ENCODE peak calls at places on chromosomes 4 and X, in seven cellular contexts. One of them, this sample, is unnamed.

GRCh38 chr4:29927895-29928294 is 792.3 kb upstream of the PCDH7 start:
- DNase-seq in HCT116: peak; percentile 4
- DNase-seq in SK-N-SH: no peak
- DNase-seq in H1: no peak
- DNase-seq in HepG2: no peak
- DNase-seq in K562: no peak
- DNase-seq in GM12878: no peak
- DNase-seq in this sample: peak; percentile 5

GRCh38 chr4:142700521-142700920 is 145.6 kb downstream of the INPP4B start:
- DNase-seq in GM12878: no peak
- DNase-seq in SK-N-SH: no peak
- DNase-seq in K562: no peak
- DNase-seq in H1: no peak
- DNase-seq in HCT116: no peak
- DNase-seq in HepG2: no peak
- DNase-seq in this sample: no peak

GRCh38 chr4:2413821-2414610 is 4.4 kb downstream of the ZFYVE28 start:
- DNase-seq in SK-N-SH: no peak
- DNase-seq in GM12878: no peak
- DNase-seq in H1: no peak
- DNase-seq in HepG2: no peak
- DNase-seq in K562: peak; percentile 61
- DNase-seq in HCT116: no peak
- DNase-seq in this sample: no peak

GRCh38 chr4:97457253-97457652 is 686.0 kb downstream of the STPG2 start:
- DNase-seq in K562: no peak
- DNase-seq in HepG2: no peak
- DNase-seq in H1: no peak
- DNase-seq in SK-N-SH: no peak
- DNase-seq in HCT116: no peak
- DNase-seq in GM12878: no peak
- DNase-seq in this sample: peak; percentile 3

GRCh38 chrX:37454537-37455285 is 105.5 kb downstream of the PRRG1 start:
- DNase-seq in HepG2: no peak
- DNase-seq in GM12878: no peak
- DNase-seq in SK-N-SH: no peak
- DNase-seq in HCT116: peak; percentile 73
- DNase-seq in H1: no peak
- DNase-seq in K562: no peak
- DNase-seq in this sample: no peak

GRCh38 chr4:25095756-25096552 is 64.3 kb downstream of the SEPSECS start:
- DNase-seq in HCT116: no peak
- DNase-seq in K562: no peak
- DNase-seq in GM12878: no peak
- DNase-seq in H1: no peak
- DNase-seq in HepG2: no peak
- DNase-seq in SK-N-SH: peak; percentile 48
- DNase-seq in this sample: no peak

GRCh38 chr4:110533940-110534339 is 58.0 kb downstream of the ENPEP start:
- DNase-seq in HCT116: peak; percentile 72
- DNase-seq in SK-N-SH: no peak
- DNase-seq in HepG2: peak; percentile 74
- DNase-seq in GM12878: no peak
- DNase-seq in K562: no peak
- DNase-seq in H1: no peak
- DNase-seq in this sample: no peak

GRCh38 chr4:22099896-22100295 is 151.3 kb upstream of the KCNIP4 start:
- DNase-seq in HCT116: no peak
- DNase-seq in K562: no peak
- DNase-seq in SK-N-SH: no peak
- DNase-seq in HepG2: no peak
- DNase-seq in GM12878: no peak
- DNase-seq in H1: no peak
- DNase-seq in this sample: no peak

GRCh38 chr4:80259012-80259411 is 7.5 kb upstream of the FGF5 start:
- DNase-seq in HCT116: no peak
- DNase-seq in H1: no peak
- DNase-seq in K562: no peak
- DNase-seq in HepG2: no peak
- DNase-seq in SK-N-SH: no peak
- DNase-seq in GM12878: no peak
- DNase-seq in this sample: no peak

GRCh38 chr4:25861422-25861926 is 1.3 kb downstream of the SEL1L3 start:
- DNase-seq in HCT116: no peak
- DNase-seq in K562: peak; percentile 40
- DNase-seq in SK-N-SH: no peak
- DNase-seq in H1: no peak
- DNase-seq in HepG2: no peak
- DNase-seq in GM12878: no peak
- DNase-seq in this sample: no peak

GRCh38 chr4:169184686-169185085 is 86.1 kb downstream of the SH3RF1 start:
- DNase-seq in GM12878: no peak
- DNase-seq in SK-N-SH: no peak
- DNase-seq in H1: no peak
- DNase-seq in K562: no peak
- DNase-seq in HepG2: no peak
- DNase-seq in HCT116: no peak
- DNase-seq in this sample: no peak

GRCh38 chr4:51942108-51942832 is 77.9 kb downstream of the LRRC66 start:
- DNase-seq in K562: no peak
- DNase-seq in HCT116: no peak
- DNase-seq in H1: no peak
- DNase-seq in HepG2: no peak
- DNase-seq in GM12878: no peak
- DNase-seq in SK-N-SH: no peak
- DNase-seq in this sample: no peak

GRCh38 chr4:102725229-102725628 is 35.5 kb downstream of the MANBA start:
- DNase-seq in HCT116: no peak
- DNase-seq in HepG2: no peak
- DNase-seq in SK-N-SH: no peak
- DNase-seq in H1: no peak
- DNase-seq in GM12878: no peak
- DNase-seq in K562: no peak
- DNase-seq in this sample: no peak

GRCh38 chrX:103918584-103919335 is 43.7 kb upstream of the TMSB15B start:
- DNase-seq in H1: no peak
- DNase-seq in HCT116: no peak
- DNase-seq in HepG2: no peak
- DNase-seq in K562: peak; percentile 6
- DNase-seq in GM12878: no peak
- DNase-seq in SK-N-SH: peak; percentile 71
- DNase-seq in this sample: peak; percentile 67

GRCh38 chrX:106481341-106481740 is 130.4 kb upstream of the RADX start:
- DNase-seq in H1: no peak
- DNase-seq in SK-N-SH: peak; percentile 33
- DNase-seq in K562: peak; percentile 43
- DNase-seq in HepG2: peak; percentile 50
- DNase-seq in HCT116: peak; percentile 46
- DNase-seq in GM12878: peak; percentile 15
- DNase-seq in this sample: peak; percentile 4

GRCh38 chrX:19628006-19628575 is 112.8 kb upstream of the MAP3K15 start:
- DNase-seq in SK-N-SH: no peak
- DNase-seq in K562: no peak
- DNase-seq in HCT116: no peak
- DNase-seq in H1: no peak
- DNase-seq in HepG2: no peak
- DNase-seq in GM12878: no peak
- DNase-seq in this sample: no peak

GRCh38 chr4:151199496-151200190 is 77.3 kb upstream of the PRSS48 start:
- DNase-seq in K562: no peak
- DNase-seq in HCT116: no peak
- DNase-seq in HepG2: peak; percentile 47
- DNase-seq in GM12878: no peak
- DNase-seq in SK-N-SH: no peak
- DNase-seq in H1: no peak
- DNase-seq in this sample: no peak

GRCh38 chrX:19602866-19603620 is 87.7 kb upstream of the MAP3K15 start:
- DNase-seq in HCT116: peak; percentile 39
- DNase-seq in GM12878: no peak
- DNase-seq in SK-N-SH: no peak
- DNase-seq in HepG2: no peak
- DNase-seq in H1: no peak
- DNase-seq in K562: peak; percentile 37
- DNase-seq in this sample: no peak

GRCh38 chrX:45771114-45771513 is 570.4 kb upstream of the DIPK2B start:
- DNase-seq in H1: no peak
- DNase-seq in HepG2: peak; percentile 51
- DNase-seq in HCT116: peak; percentile 77
- DNase-seq in GM12878: no peak
- DNase-seq in K562: peak; percentile 15
- DNase-seq in SK-N-SH: no peak
- DNase-seq in this sample: no peak

GRCh38 chr4:52997132-52997416 is 135.0 kb downstream of the RASL11B start:
- DNase-seq in H1: no peak
- DNase-seq in HepG2: no peak
- DNase-seq in SK-N-SH: no peak
- DNase-seq in GM12878: no peak
- DNase-seq in HCT116: no peak
- DNase-seq in K562: no peak
- DNase-seq in this sample: no peak

GRCh38 chr4:187480146-187481145 is 515.1 kb upstream of the ZFP42 start:
- DNase-seq in HCT116: no peak
- DNase-seq in K562: no peak
- DNase-seq in H1: no peak
- DNase-seq in SK-N-SH: no peak
- DNase-seq in HepG2: no peak
- DNase-seq in GM12878: no peak
- DNase-seq in this sample: no peak

GRCh38 chr4:96009720-96010119 is 169.8 kb downstream of the PDHA2 start:
- DNase-seq in K562: no peak
- DNase-seq in H1: no peak
- DNase-seq in GM12878: no peak
- DNase-seq in SK-N-SH: no peak
- DNase-seq in HCT116: no peak
- DNase-seq in HepG2: no peak
- DNase-seq in this sample: no peak

GRCh38 chrX:34629572-34629971 is 27.5 kb downstream of the TMEM47 start:
- DNase-seq in K562: no peak
- DNase-seq in SK-N-SH: no peak
- DNase-seq in GM12878: no peak
- DNase-seq in H1: no peak
- DNase-seq in HCT116: no peak
- DNase-seq in HepG2: no peak
- DNase-seq in this sample: no peak

GRCh38 chrX:12988797-12989196 is 13.9 kb downstream of the TMSB4X start:
- DNase-seq in H1: no peak
- DNase-seq in HCT116: peak; percentile 60
- DNase-seq in GM12878: no peak
- DNase-seq in SK-N-SH: no peak
- DNase-seq in K562: peak; percentile 62
- DNase-seq in HepG2: peak; percentile 73
- DNase-seq in this sample: no peak
- TF ChIP-seq JUND in H1: no peak
- TF ChIP-seq JUND in HCT116: peak; percentile 72
- TF ChIP-seq JUND in GM12878: no peak
- TF ChIP-seq JUND in SK-N-SH: peak; percentile 82
- TF ChIP-seq JUND in K562: peak; percentile 94
- TF ChIP-seq JUND in HepG2: peak; percentile 80
- TF ChIP-seq JUND in this sample: peak; percentile 99

DNA sequence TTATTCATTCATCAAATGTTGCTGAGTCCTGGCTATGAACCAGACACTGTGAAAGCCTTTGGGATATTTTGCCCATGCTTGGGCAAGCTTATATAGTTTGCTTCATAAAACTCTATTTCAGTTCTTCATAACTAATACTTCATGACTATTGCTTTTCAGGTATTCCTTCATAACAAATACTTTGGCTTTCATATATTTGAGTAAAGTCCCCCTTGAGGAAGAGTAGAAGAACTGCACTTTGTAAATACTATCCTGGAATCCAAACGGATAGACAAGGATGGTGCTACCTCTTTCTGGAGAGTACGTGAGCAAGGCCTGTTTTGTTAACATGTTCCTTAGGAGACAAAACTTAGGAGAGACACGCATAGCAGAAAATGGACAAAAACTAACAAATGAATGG is 1.7 kb upstream of the AFP start:
- DNase-seq in GM12878: no peak
- DNase-seq in HCT116: peak; percentile 4
- DNase-seq in HepG2: peak; percentile 45
- DNase-seq in H1: no peak
- DNase-seq in K562: no peak
- DNase-seq in SK-N-SH: peak; percentile 12
- DNase-seq in this sample: no peak
- TF ChIP-seq JUND in GM12878: no peak
- TF ChIP-seq JUND in HCT116: no peak
- TF ChIP-seq JUND in HepG2: no peak
- TF ChIP-seq JUND in H1: no peak
- TF ChIP-seq JUND in K562: no peak
- TF ChIP-seq JUND in SK-N-SH: no peak
- TF ChIP-seq JUND in this sample: no peak

GRCh38 chr4:85209161-85209560 is 242.7 kb upstream of the WDFY3 start:
- DNase-seq in K562: no peak
- DNase-seq in H1: no peak
- DNase-seq in HCT116: peak; percentile 26
- DNase-seq in SK-N-SH: no peak
- DNase-seq in GM12878: no peak
- DNase-seq in HepG2: no peak
- DNase-seq in this sample: no peak

DNA sequence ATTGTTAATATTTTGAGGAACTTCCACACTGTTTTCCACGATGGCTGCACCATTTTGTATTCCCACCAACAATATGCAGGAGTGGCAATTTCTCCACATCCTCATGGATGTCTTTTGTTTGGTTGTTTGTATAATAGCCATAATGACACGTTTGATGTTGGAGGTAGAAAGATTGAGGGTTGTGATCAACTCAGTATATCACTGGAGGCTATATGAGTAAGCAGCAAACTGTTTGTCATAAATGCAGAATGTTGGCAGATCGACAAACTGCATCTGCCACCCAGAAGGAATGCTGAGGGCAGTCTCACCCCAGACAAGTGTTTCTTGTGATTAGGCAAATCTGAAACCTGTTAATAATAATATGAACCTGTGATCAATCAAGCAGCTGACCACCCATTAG is 243.9 kb upstream of the WDFY3 start:
- DNase-seq in H1: no peak
- DNase-seq in HepG2: no peak
- DNase-seq in K562: no peak
- DNase-seq in HCT116: peak; percentile 57
- DNase-seq in SK-N-SH: no peak
- DNase-seq in GM12878: no peak
- DNase-seq in this sample: no peak
- TF ChIP-seq JUND in H1: no peak
- TF ChIP-seq JUND in HepG2: no peak
- TF ChIP-seq JUND in K562: no peak
- TF ChIP-seq JUND in HCT116: peak; percentile 77
- TF ChIP-seq JUND in SK-N-SH: no peak
- TF ChIP-seq JUND in GM12878: no peak
- TF ChIP-seq JUND in this sample: no peak

DNA sequence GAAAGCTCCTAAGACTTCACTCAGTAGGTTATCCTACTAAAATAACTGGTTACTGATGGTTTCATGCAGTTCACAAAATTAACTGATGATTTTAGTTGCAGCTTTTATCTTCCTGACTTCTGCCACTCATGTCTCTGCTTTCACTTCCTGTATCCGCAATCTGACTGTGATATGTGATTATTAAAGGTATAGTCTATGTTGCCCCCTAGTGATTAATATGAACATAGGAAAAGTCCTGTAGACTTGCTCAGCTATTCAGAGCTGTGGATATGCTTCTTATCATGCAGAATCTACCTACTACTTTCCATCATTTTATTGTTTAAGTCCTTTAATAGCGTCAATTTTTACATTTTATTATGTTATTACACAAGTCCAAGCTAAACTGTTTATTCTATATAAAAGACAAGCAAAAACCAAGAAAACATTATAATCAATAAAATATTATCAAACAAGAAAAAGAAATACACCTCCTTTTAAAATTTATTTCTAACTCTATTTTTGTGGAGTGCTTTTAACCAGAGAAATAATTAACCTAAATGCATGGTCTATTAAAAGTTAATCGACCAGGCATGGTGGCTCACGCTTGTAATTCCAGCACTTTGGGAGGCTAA is 40.6 kb upstream of the TLR2 start:
- DNase-seq in K562: peak; percentile 44
- DNase-seq in H1: no peak
- DNase-seq in HCT116: peak; percentile 46
- DNase-seq in GM12878: peak; percentile 50
- DNase-seq in HepG2: peak; percentile 66
- DNase-seq in SK-N-SH: peak; percentile 69
- DNase-seq in this sample: peak; percentile 19
- TF ChIP-seq JUND in K562: no peak
- TF ChIP-seq JUND in H1: no peak
- TF ChIP-seq JUND in HCT116: no peak
- TF ChIP-seq JUND in GM12878: no peak
- TF ChIP-seq JUND in HepG2: no peak
- TF ChIP-seq JUND in SK-N-SH: no peak
- TF ChIP-seq JUND in this sample: no peak

This sample was measured in T47D.